ENCODE peak calls at places on chromosomes 16 and 17, in nine cellular contexts. N, A, M, V, E, H, R, Z and Y are unnamed samples.

GRCh38 chr16:84677849-84678248 is 22.0 kb upstream of the USP10 start:
- DNase-seq in N (no peak), A (no peak), M (no peak), V (peak), E (no peak), H (no peak), R (no peak), Z (no peak), Y (no peak)

GRCh38 chr16:75195811-75196790 is 10.9 kb downstream of the CTRB2 start:
- DNase-seq in N (no peak), A (no peak), M (no peak), V (peak), E (no peak), H (no peak), R (no peak), Z (no peak), Y (no peak)

GRCh38 chr16:35391328-35391727 is 1931.9 kb downstream of the TP53TG3F start:
- DNase-seq in N (peak), A (no peak), M (no peak), V (no peak), E (peak), H (no peak), R (peak), Z (peak), Y (peak)

GRCh38 chr17:17685775-17686291 is 4.6 kb downstream of the RAI1 start:
- DNase-seq in N (peak), A (no peak), M (peak), V (no peak), E (peak), H (no peak), R (no peak), Z (peak), Y (peak)

GRCh38 chr16:89495121-89495520 is 4.8 kb upstream of the ANKRD11 start:
- DNase-seq in N (peak), A (no peak), M (no peak), V (no peak), E (peak), H (no peak), R (no peak), Z (no peak), Y (no peak)

GRCh38 chr17:72386619-72387237 is 265.9 kb downstream of the SOX9 start:
- DNase-seq in N (no peak), A (no peak), M (no peak), V (no peak), E (no peak), H (no peak), R (no peak), Z (peak), Y (no peak)

GRCh38 chr17:48484850-48485249 is 46.0 kb downstream of the HOXB1 start:
- DNase-seq in N (no peak), A (no peak), M (no peak), V (no peak), E (no peak), H (no peak), R (no peak), Z (peak), Y (no peak)

GRCh38 chr16:50644730-50645129 is 36.4 kb downstream of the SNX20 start:
- DNase-seq in N (peak), A (no peak), M (peak), V (no peak), E (peak), H (no peak), R (no peak), Z (peak), Y (no peak)

GRCh38 chr17:81942167-81942553 is 4.9 kb downstream of the MYADML2 start:
- DNase-seq in N (no peak), A (no peak), M (no peak), V (no peak), E (no peak), H (no peak), R (no peak), Z (no peak), Y (no peak)

GRCh38 chr16:85536411-85537330 is 76.5 kb upstream of the GSE1 start:
- DNase-seq in N (no peak), A (no peak), M (no peak), V (no peak), E (no peak), H (no peak), R (no peak), Z (no peak), Y (no peak)

GRCh38 chr17:66191607-66192377 is at the start of gene CEP112:
- DNase-seq in N (peak), A (peak), M (peak), V (peak), E (peak), H (peak), R (peak), Z (peak), Y (peak)

GRCh38 chr17:71821512-71821911 is 299.3 kb upstream of the SOX9 start:
- DNase-seq in N (no peak), A (no peak), M (no peak), V (no peak), E (no peak), H (no peak), R (no peak), Z (no peak), Y (no peak)

GRCh38 chr16:12646490-12647274 is 157.0 kb downstream of the CPPED1 start:
- DNase-seq in N (no peak), A (no peak), M (no peak), V (no peak), E (peak), H (no peak), R (no peak), Z (peak), Y (no peak)

GRCh38 chr16:16184594-16184993 is 38.7 kb downstream of the ABCC6 start:
- DNase-seq in N (no peak), A (no peak), M (no peak), V (no peak), E (no peak), H (no peak), R (no peak), Z (no peak), Y (no peak)

GRCh38 chr16:1181715-1182671 is 29.1 kb downstream of the CACNA1H start:
- DNase-seq in N (peak), A (peak), M (peak), V (no peak), E (peak), H (no peak), R (no peak), Z (peak), Y (peak)

GRCh38 chr17:57281887-57282653 is 25.7 kb downstream of the MSI2 start:
- DNase-seq in N (no peak), A (no peak), M (no peak), V (no peak), E (no peak), H (no peak), R (no peak), Z (no peak), Y (no peak)

GRCh38 chr16:81623365-81624102 is 155.6 kb upstream of the PLCG2 start:
- DNase-seq in N (peak), A (no peak), M (no peak), V (no peak), E (peak), H (peak), R (no peak), Z (peak), Y (no peak)

GRCh38 chr17:61689610-61690180 is 98.7 kb upstream of the NACA2 start:
- DNase-seq in N (peak), A (no peak), M (no peak), V (no peak), E (peak), H (no peak), R (no peak), Z (no peak), Y (no peak)

GRCh38 chr16:12582696-12583095 is 221.0 kb downstream of the CPPED1 start:
- DNase-seq in N (no peak), A (no peak), M (no peak), V (peak), E (no peak), H (no peak), R (no peak), Z (no peak), Y (no peak)

GRCh38 chr16:3846595-3847091 is 33.9 kb downstream of the CREBBP start:
- DNase-seq in N (no peak), A (no peak), M (no peak), V (no peak), E (no peak), H (no peak), R (no peak), Z (no peak), Y (no peak)

GRCh38 chr16:76756951-76757350 is 434.0 kb upstream of the MON1B start:
- DNase-seq in N (peak), A (no peak), M (no peak), V (no peak), E (no peak), H (no peak), R (no peak), Z (no peak), Y (no peak)

GRCh38 chr17:59002848-59003247 is 103.8 kb downstream of the TRIM37 start:
- DNase-seq in N (no peak), A (no peak), M (no peak), V (no peak), E (no peak), H (no peak), R (no peak), Z (no peak), Y (no peak)

GRCh38 chr17:72514888-72515287 is 394.1 kb downstream of the SOX9 start:
- DNase-seq in N (peak), A (no peak), M (no peak), V (no peak), E (peak), H (no peak), R (no peak), Z (no peak), Y (no peak)

GRCh38 chr16:83409347-83409746 is 398.4 kb upstream of the HSBP1 start:
- DNase-seq in N (no peak), A (no peak), M (no peak), V (no peak), E (no peak), H (no peak), R (no peak), Z (no peak), Y (no peak)

GRCh38 chr17:8393470-8394231 is 4.0 kb downstream of the RNF222 start:
- DNase-seq in N (no peak), A (no peak), M (no peak), V (no peak), E (no peak), H (no peak), R (no peak), Z (no peak), Y (no peak)

GRCh38 chr16:6081320-6081976 is 983.9 kb upstream of the EEF2KMT start:
- DNase-seq in N (no peak), A (peak), M (peak), V (no peak), E (no peak), H (peak), R (peak), Z (peak), Y (peak)

GRCh38 chr16:84423416-84423837 is 55.1 kb downstream of the ATP2C2 start:
- DNase-seq in N (peak), A (no peak), M (peak), V (no peak), E (peak), H (no peak), R (no peak), Z (peak), Y (no peak)

GRCh38 chr16:30368122-30368791 is 2.0 kb downstream of the TBC1D10B start:
- DNase-seq in N (peak), A (no peak), M (peak), V (no peak), E (peak), H (no peak), R (no peak), Z (no peak), Y (no peak)

GRCh38 chr17:77821114-77821513 is 137.4 kb upstream of the TNRC6C start:
- DNase-seq in N (no peak), A (no peak), M (no peak), V (peak), E (no peak), H (no peak), R (no peak), Z (peak), Y (no peak)

GRCh38 chr16:56793504-56793903 is 63.6 kb downstream of the NUP93 start:
- DNase-seq in N (peak), A (no peak), M (no peak), V (no peak), E (peak), H (peak), R (no peak), Z (peak), Y (no peak)

GRCh38 chr16:65936096-65936495 is 430.4 kb upstream of the CDH5 start:
- DNase-seq in N (peak), A (no peak), M (no peak), V (no peak), E (no peak), H (no peak), R (no peak), Z (no peak), Y (no peak)

GRCh38 chr17:31321481-31321880 is at the start of gene EVI2A:
- DNase-seq in N (peak), A (no peak), M (no peak), V (peak), E (peak), H (no peak), R (no peak), Z (no peak), Y (no peak)

GRCh38 chr17:29972277-29972676 is 30.8 kb downstream of the EFCAB5 start:
- DNase-seq in N (no peak), A (no peak), M (no peak), V (no peak), E (no peak), H (no peak), R (no peak), Z (no peak), Y (no peak)

GRCh38 chr16:56518435-56518834 is 1.4 kb downstream of the BBS2 start:
- DNase-seq in N (no peak), A (no peak), M (no peak), V (no peak), E (no peak), H (no peak), R (no peak), Z (no peak), Y (no peak)

GRCh38 chr16:72043058-72043457 is 11.2 kb upstream of the HP start:
- DNase-seq in N (no peak), A (no peak), M (no peak), V (no peak), E (no peak), H (no peak), R (no peak), Z (no peak), Y (no peak)
- TF ChIP-seq CTCF in N (no peak), A (no peak), M (no peak), V (no peak), E (no peak), H (no peak), R (no peak), Z (no peak), Y (no peak)

DNA sequence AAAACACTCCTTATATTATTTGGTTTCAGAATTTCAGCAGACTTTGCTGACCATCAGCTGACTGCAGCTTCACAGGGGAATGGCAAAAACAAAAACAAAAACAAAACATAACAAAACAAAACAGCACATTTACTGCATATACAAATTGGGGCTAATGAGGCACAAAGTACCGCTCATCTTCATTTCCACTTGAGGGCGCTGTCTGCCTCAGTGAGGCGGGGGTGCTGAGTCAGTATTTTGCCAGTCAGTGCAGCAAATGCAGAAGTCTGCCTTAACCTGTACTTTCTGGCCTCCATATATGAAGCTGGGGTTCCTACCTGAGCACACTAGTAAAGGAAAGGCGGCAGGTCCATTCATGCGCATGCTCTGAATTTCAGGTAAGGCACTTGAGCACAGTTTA is 13.5 kb upstream of the DYNLRB2 start:
- DNase-seq in N (peak), A (peak), M (no peak), V (peak), E (peak), H (peak), R (peak), Z (peak), Y (no peak)
- TF ChIP-seq CTCF in N (peak), A (peak), M (no peak), V (peak), E (peak), H (peak), R (peak), Z (peak), Y (no peak)

DNA sequence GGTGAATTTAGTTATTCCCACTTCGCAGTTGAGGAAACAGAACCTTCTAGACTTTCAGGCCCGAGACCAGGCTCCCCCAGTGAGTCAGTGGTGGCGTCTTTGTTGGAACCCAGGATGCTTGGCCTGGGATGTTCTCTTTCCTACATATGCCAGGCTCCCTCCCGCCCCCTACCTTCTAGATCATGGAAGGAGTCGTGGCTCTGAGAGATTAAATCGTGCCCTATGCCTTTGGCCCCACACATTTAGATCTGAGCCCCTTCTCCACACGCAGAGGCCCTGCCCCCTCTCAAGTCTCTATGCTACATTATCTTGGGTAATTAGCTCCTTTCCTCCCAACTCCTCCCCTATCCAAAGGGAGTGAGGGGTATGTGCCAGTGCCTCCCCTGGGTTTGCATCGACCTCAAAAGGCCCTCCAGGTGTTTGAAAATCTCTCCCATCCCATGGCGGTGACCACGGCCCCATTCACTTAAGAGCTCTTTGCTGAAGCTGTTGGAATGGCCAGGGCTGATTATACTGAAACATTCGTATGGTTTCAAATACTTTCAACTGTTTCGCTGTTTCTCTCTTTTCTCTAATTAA is 3.0 kb downstream of the NGFR start:
- DNase-seq in N (no peak), A (no peak), M (no peak), V (no peak), E (no peak), H (peak), R (peak), Z (peak), Y (no peak)
- TF ChIP-seq CTCF in N (no peak), A (peak), M (no peak), V (no peak), E (no peak), H (no peak), R (peak), Z (no peak), Y (no peak)

GRCh38 chr16:21704733-21705132 is 41.0 kb downstream of the OTOA start:
- DNase-seq in N (no peak), A (no peak), M (no peak), V (no peak), E (no peak), H (no peak), R (no peak), Z (peak), Y (no peak)

GRCh38 chr16:21702259-21702658 is 38.5 kb downstream of the OTOA start:
- DNase-seq in N (no peak), A (no peak), M (no peak), V (no peak), E (no peak), H (no peak), R (no peak), Z (no peak), Y (no peak)

GRCh38 chr16:21703156-21703555 is 39.4 kb downstream of the OTOA start:
- DNase-seq in N (no peak), A (no peak), M (no peak), V (no peak), E (no peak), H (no peak), R (no peak), Z (no peak), Y (no peak)

GRCh38 chr16:21703589-21704174 is 39.9 kb downstream of the OTOA start:
- DNase-seq in N (no peak), A (no peak), M (peak), V (no peak), E (no peak), H (no peak), R (no peak), Z (no peak), Y (no peak)

DNA sequence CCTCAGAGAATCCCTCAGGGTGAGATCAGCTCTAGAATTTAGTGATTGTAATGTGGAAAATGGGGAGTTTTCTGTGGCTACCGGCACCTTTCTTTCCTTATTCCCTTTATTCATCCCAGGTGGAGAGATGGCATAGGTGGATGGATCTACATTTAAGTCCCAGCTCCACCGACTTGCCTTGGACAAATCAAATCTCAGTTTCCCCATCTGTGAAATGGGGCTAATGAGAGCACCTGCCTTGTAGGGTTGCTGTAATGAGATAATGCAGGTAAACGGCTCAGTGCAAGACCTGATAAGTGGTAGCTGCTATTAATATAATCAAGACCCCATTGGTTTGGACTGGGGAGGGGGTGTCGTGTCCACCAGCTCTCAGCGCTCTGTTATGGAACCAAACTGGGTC is 40.5 kb downstream of the OTOA start:
- DNase-seq in N (no peak), A (no peak), M (no peak), V (no peak), E (no peak), H (no peak), R (no peak), Z (no peak), Y (no peak)
- TF ChIP-seq CTCF in N (no peak), A (no peak), M (no peak), V (no peak), E (no peak), H (no peak), R (no peak), Z (no peak), Y (no peak)